ENCODE peak calls at places on chromosomes 1 and 21, in four cellular contexts. R, I, B and C are unnamed samples.

GRCh38 chr1:2098839-2099785 is 48.9 kb downstream of the PRKCZ start:
- DNase-seq in R (no peak), I (no peak), B (no peak), C (peak; percentile 91)

GRCh38 chr1:29304025-29304684 is 67.8 kb downstream of the PTPRU start:
- DNase-seq in R (no peak), I (no peak), B (no peak), C (no peak)

GRCh38 chr1:21663951-21664805 is 5.0 kb downstream of the RAP1GAP start:
- DNase-seq in B (no peak), R (no peak), I (peak; percentile 1), C (no peak)

GRCh38 chr1:29255134-29255666 is 18.9 kb downstream of the PTPRU start:
- DNase-seq in B (no peak), I (no peak), R (no peak), C (no peak)

GRCh38 chr1:58784758-58785423 is 1.0 kb upstream of the JUN start:
- DNase-seq in B (peak; percentile 91), I (peak; percentile 90), R (peak; percentile 69), C (peak; percentile 88)

GRCh38 chr21:44297525-44298290 is 2.1 kb upstream of the PFKL start:
- DNase-seq in B (peak; percentile 87), I (peak; percentile 68), R (no peak), C (peak; percentile 87)

GRCh38 chr1:19205403-19205802 is 4.7 kb downstream of the UBR4 start:
- DNase-seq in R (no peak), B (no peak), I (no peak), C (no peak)

GRCh38 chr1:201917362-201918033 is 28.8 kb downstream of the SHISA4 start:
- DNase-seq in R (no peak), I (no peak), B (no peak), C (no peak)

GRCh38 chr1:184753608-184754478 is 815 bp downstream of the EDEM3 start:
- DNase-seq in B (no peak), R (peak; percentile 39), I (no peak), C (no peak)

GRCh38 chr1:230773396-230774033 is 26.3 kb downstream of the CAPN9 start:
- DNase-seq in I (no peak), R (no peak), B (no peak), C (no peak)
- TF ChIP-seq CTCF in I (no peak), R (no peak), B (no peak), C (no peak)

GRCh38 chr1:80218112-80218511 is 1211.6 kb upstream of the ADGRL4 start:
- DNase-seq in I (no peak), R (no peak), B (no peak), C (no peak)

GRCh38 chr1:80212958-80213357 is 1206.4 kb upstream of the ADGRL4 start:
- DNase-seq in R (no peak), I (no peak), B (no peak), C (no peak)

GRCh38 chr1:80221319-80221718 is 1214.8 kb upstream of the ADGRL4 start:
- DNase-seq in R (no peak), I (no peak), B (no peak), C (no peak)

GRCh38 chr1:80214888-80215540 is 1208.5 kb upstream of the ADGRL4 start:
- DNase-seq in R (no peak), B (no peak), I (no peak), C (no peak)

GRCh38 chr1:80217377-80217986 is 1211.0 kb upstream of the ADGRL4 start:
- DNase-seq in B (peak; percentile 5), I (no peak), R (no peak), C (no peak)
- TF ChIP-seq CTCF in B (no peak), I (peak; percentile 21), R (no peak), C (peak; percentile 29)

GRCh38 chr1:25568834-25569598 is 25.6 kb downstream of the LDLRAP1 start:
- DNase-seq in B (no peak), R (no peak), I (no peak), C (peak; percentile 53)

GRCh38 chr1:25569599-25570458 is 26.4 kb downstream of the LDLRAP1 start:
- DNase-seq in I (no peak), R (no peak), B (no peak), C (no peak)

GRCh38 chr1:25566730-25567341 is 23.4 kb downstream of the LDLRAP1 start:
- DNase-seq in B (peak; percentile 68), I (no peak), R (no peak), C (peak; percentile 77)

GRCh38 chr1:25567710-25568089 is 24.3 kb downstream of the LDLRAP1 start:
- DNase-seq in R (no peak), B (no peak), I (no peak), C (no peak)

DNA sequence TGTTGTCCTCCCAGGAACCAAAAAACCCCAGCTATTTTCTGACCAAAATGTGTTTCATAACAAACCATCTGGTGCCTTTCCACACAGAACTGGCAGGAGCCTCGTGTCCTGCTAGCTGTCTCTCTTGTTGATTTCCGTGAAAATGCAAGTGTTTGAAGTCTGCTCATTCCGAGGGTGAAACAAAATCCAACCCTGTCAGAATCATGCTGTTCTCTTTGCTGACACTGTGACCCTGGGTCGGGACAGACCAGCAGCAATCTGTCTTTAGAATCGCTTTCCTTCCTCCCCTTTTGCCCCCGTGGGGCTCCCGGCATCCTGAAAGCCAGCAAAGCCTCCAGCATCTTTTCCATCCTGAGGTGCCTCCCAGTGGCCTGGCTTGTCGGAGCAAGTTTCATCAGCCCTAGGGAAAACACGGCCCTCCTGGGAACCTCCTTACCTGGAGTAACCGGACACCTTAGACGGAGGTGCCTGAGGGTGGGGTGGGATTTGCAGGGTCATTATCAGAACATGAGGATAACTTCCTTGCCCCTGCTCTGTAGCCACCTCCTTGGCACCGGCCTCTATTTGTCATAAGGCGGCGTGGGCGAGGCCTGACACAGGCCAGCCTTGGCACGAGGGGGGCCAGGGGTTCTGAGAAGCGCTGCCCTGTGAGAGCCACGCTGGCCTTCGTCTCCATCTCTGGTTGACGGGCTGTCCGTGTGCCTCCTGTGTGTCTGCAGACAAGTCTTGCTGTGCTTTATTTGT is 24.9 kb downstream of the LDLRAP1 start:
- DNase-seq in B (no peak), I (no peak), R (no peak), C (no peak)
- TF ChIP-seq CTCF in B (no peak), I (no peak), R (no peak), C (peak; percentile 17)

DNA sequence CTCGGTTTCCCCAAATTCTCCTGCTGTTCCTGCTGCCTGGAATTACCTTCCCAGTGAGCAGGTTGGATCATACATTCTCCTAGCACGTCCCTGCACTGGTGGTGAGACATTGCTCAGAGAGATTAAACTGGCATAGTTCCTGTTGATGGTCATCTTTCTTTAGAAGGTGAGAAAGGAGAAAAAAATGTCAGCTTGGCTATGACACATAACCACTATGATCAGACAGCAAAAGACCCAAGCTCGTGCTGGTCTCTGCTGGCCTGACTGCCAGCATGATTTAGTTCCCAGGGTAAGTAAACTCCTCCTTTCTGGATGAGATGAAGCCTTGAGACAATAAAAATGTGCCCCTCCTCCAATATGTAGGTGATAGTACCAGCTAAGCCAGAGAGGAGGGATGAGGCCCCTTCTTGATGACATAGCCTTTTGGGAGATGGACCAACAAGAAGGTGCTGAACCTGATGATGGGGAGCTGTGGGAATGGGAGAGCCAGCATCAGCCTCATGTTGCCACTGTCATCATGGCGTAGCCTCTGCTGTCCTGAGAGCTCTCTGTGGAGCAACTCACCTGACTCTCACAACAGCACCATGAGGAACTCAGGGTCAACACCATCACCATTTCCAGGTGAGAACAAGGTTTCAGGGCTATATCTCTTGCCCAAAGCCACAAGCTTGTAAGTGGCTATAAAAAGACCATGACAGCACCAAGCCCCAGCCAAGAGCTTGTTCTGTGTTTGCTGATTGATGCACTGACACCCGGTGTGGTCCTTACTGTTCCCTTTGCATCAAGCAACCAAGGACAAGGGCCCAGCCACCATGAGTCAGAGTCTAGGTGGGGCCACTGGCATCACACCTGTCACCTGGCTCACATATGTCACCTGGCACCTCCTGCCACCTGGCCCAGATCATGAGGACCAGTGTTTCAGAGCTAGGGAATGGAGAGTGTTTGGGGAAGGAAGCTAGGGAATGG is 200.0 kb downstream of the MATN1 start:
- DNase-seq in R (no peak), B (peak; percentile 53), I (no peak), C (no peak)
- TF ChIP-seq CTCF in R (no peak), B (no peak), I (no peak), C (no peak)

DNA sequence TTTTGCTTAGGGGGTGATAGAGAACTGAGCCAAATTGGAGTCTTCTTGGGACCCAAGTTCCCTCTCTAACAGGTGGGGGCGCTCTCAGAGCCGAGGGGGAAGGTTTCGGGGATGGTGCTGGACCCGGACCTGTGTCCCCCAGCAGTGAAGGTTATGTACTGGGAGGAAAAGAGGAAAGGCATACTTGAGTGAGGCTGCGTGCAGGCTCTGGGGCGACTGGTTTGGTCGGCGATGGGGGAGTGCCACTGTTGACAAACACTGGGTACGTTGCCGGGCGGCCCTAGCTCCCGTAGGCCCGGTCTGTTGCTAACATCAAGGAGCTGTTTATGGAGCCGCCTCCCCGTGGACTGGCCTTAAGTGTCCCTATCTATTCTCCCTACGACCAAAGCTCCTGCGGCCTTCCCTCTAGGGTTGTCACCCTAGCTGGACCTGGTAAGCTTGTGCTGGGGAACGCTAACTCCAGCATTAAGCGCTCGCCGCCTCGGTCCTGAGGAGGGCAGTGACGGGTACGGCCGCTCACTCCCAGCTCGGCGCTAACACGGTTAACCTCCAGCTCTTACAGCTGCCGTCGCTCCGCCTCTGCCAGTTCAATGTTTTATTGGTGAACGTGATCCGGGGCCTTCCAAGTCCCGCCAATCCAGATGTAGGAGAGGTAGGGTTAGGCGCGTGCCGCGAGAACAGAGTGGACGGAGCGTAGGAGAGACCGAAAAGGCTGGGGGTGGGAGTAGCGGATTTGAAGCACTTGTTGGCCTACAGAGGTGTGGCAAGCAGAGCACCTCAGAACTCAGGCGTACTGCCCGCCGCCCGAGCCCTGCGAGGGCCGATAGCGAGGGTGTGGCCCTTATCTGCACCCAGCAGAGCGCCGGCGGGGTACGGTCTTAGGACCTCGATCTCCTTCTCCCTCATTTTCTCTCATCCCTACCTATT is at the start of gene PPOX:
- DNase-seq in R (peak; percentile 90), B (peak; percentile 97), I (peak; percentile 91), C (peak; percentile 97)
- TF ChIP-seq CTCF in R (peak; percentile 35), B (peak; percentile 7), I (peak; percentile 36), C (peak; percentile 51)

GRCh38 chr1:168958562-168959289 is 147.8 kb upstream of the ATP1B1 start:
- DNase-seq in I (no peak), R (no peak), B (no peak), C (no peak)

GRCh38 chr1:168960114-168960513 is 146.4 kb upstream of the ATP1B1 start:
- DNase-seq in I (no peak), R (no peak), B (no peak), C (no peak)

GRCh38 chr1:168959382-168959781 is 147.1 kb upstream of the ATP1B1 start:
- DNase-seq in R (no peak), I (no peak), B (no peak), C (no peak)

GRCh38 chr1:168960595-168960994 is 145.9 kb upstream of the ATP1B1 start:
- DNase-seq in B (no peak), I (no peak), R (no peak), C (peak; percentile 49)

GRCh38 chr1:168957818-168958217 is 148.7 kb upstream of the ATP1B1 start:
- DNase-seq in I (no peak), R (no peak), B (no peak), C (no peak)
- TF ChIP-seq CTCF in I (no peak), R (no peak), B (no peak), C (no peak)